ENCODE peak calls at places on chromosomes 4 and X, in eight cellular contexts. One of them, this sample, is unnamed.

GRCh38 chr4:40844261-40844660 is 94.5 kb downstream of the NSUN7 start:
- DNase-seq in amniotic stem cell: no peak
- DNase-seq in midbrain: no peak
- DNase-seq in GM23248: no peak
- DNase-seq in progenitor cell of endocrine pancreas: no peak
- DNase-seq in NCI-H526 treated with DMSO at 0.1 percent for 48 hours: peak; percentile 22
- DNase-seq in activated naive CD4-positive, alpha-beta T cell: no peak
- DNase-seq in fibroblast of pulmonary artery: no peak
- DNase-seq in this sample: no peak

GRCh38 chrX:38175140-38175539 is 45.5 kb downstream of the SRPX start:
- DNase-seq in amniotic stem cell: no peak
- DNase-seq in activated naive CD4-positive, alpha-beta T cell: no peak
- DNase-seq in GM23248: peak; percentile 21
- DNase-seq in fibroblast of pulmonary artery: no peak
- DNase-seq in progenitor cell of endocrine pancreas: peak; percentile 18
- DNase-seq in midbrain: no peak
- DNase-seq in NCI-H526 treated with DMSO at 0.1 percent for 48 hours: peak; percentile 18
- DNase-seq in this sample: peak; percentile 34

GRCh38 chrX:148574247-148574973 is 74.0 kb downstream of the AFF2 start:
- DNase-seq in fibroblast of pulmonary artery: no peak
- DNase-seq in amniotic stem cell: no peak
- DNase-seq in midbrain: no peak
- DNase-seq in progenitor cell of endocrine pancreas: no peak
- DNase-seq in GM23248: peak; percentile 22
- DNase-seq in NCI-H526 treated with DMSO at 0.1 percent for 48 hours: no peak
- DNase-seq in activated naive CD4-positive, alpha-beta T cell: no peak
- DNase-seq in this sample: no peak

GRCh38 chrX:23381688-23382087 is 47.0 kb downstream of the PTCHD1 start:
- DNase-seq in NCI-H526 treated with DMSO at 0.1 percent for 48 hours: no peak
- DNase-seq in fibroblast of pulmonary artery: no peak
- DNase-seq in activated naive CD4-positive, alpha-beta T cell: no peak
- DNase-seq in midbrain: no peak
- DNase-seq in progenitor cell of endocrine pancreas: no peak
- DNase-seq in amniotic stem cell: no peak
- DNase-seq in GM23248: no peak
- DNase-seq in this sample: no peak

GRCh38 chrX:11381464-11381863 is 88.3 kb downstream of the AMELX start:
- DNase-seq in fibroblast of pulmonary artery: peak; percentile 73
- DNase-seq in NCI-H526 treated with DMSO at 0.1 percent for 48 hours: peak; percentile 34
- DNase-seq in GM23248: peak; percentile 60
- DNase-seq in activated naive CD4-positive, alpha-beta T cell: no peak
- DNase-seq in amniotic stem cell: no peak
- DNase-seq in midbrain: peak; percentile 27
- DNase-seq in progenitor cell of endocrine pancreas: no peak
- DNase-seq in this sample: peak; percentile 65

GRCh38 chr4:146222313-146222712 is 8.0 kb downstream of the REELD1 start:
- DNase-seq in amniotic stem cell: no peak
- DNase-seq in NCI-H526 treated with DMSO at 0.1 percent for 48 hours: no peak
- DNase-seq in midbrain: no peak
- DNase-seq in activated naive CD4-positive, alpha-beta T cell: no peak
- DNase-seq in GM23248: peak; percentile 39
- DNase-seq in progenitor cell of endocrine pancreas: no peak
- DNase-seq in fibroblast of pulmonary artery: peak; percentile 61
- DNase-seq in this sample: peak; percentile 78

GRCh38 chr4:46506876-46507275 is 116.9 kb upstream of the GABRA2 start:
- DNase-seq in activated naive CD4-positive, alpha-beta T cell: no peak
- DNase-seq in midbrain: no peak
- DNase-seq in NCI-H526 treated with DMSO at 0.1 percent for 48 hours: no peak
- DNase-seq in amniotic stem cell: no peak
- DNase-seq in fibroblast of pulmonary artery: peak; percentile 17
- DNase-seq in GM23248: peak; percentile 12
- DNase-seq in progenitor cell of endocrine pancreas: no peak
- DNase-seq in this sample: no peak

GRCh38 chrX:108138814-108139213 is 47.2 kb downstream of the ATG4A start:
- DNase-seq in NCI-H526 treated with DMSO at 0.1 percent for 48 hours: no peak
- DNase-seq in GM23248: no peak
- DNase-seq in fibroblast of pulmonary artery: no peak
- DNase-seq in progenitor cell of endocrine pancreas: no peak
- DNase-seq in activated naive CD4-positive, alpha-beta T cell: no peak
- DNase-seq in midbrain: no peak
- DNase-seq in amniotic stem cell: no peak
- DNase-seq in this sample: no peak

GRCh38 chrX:139967300-139967699 is 2.0 kb upstream of the CXorf66 start:
- DNase-seq in fibroblast of pulmonary artery: peak; percentile 3
- DNase-seq in activated naive CD4-positive, alpha-beta T cell: no peak
- DNase-seq in amniotic stem cell: no peak
- DNase-seq in NCI-H526 treated with DMSO at 0.1 percent for 48 hours: no peak
- DNase-seq in midbrain: no peak
- DNase-seq in GM23248: peak; percentile 28
- DNase-seq in progenitor cell of endocrine pancreas: no peak
- DNase-seq in this sample: peak; percentile 15

GRCh38 chr4:139664442-139664841 is 1.2 kb upstream of the MGST2 start:
- DNase-seq in NCI-H526 treated with DMSO at 0.1 percent for 48 hours: no peak
- DNase-seq in GM23248: no peak
- DNase-seq in progenitor cell of endocrine pancreas: no peak
- DNase-seq in activated naive CD4-positive, alpha-beta T cell: no peak
- DNase-seq in fibroblast of pulmonary artery: no peak
- DNase-seq in midbrain: no peak
- DNase-seq in amniotic stem cell: no peak
- DNase-seq in this sample: no peak

GRCh38 chrX:86171366-86171765 is 23.1 kb downstream of the DACH2 start:
- DNase-seq in activated naive CD4-positive, alpha-beta T cell: no peak
- DNase-seq in amniotic stem cell: no peak
- DNase-seq in fibroblast of pulmonary artery: peak; percentile 6
- DNase-seq in GM23248: peak; percentile 53
- DNase-seq in midbrain: no peak
- DNase-seq in NCI-H526 treated with DMSO at 0.1 percent for 48 hours: peak; percentile 1
- DNase-seq in progenitor cell of endocrine pancreas: no peak
- DNase-seq in this sample: peak; percentile 23

GRCh38 chr4:88219099-88219498 is 60.7 kb upstream of the ABCG2 start:
- DNase-seq in amniotic stem cell: peak; percentile 3
- DNase-seq in GM23248: peak; percentile 76
- DNase-seq in midbrain: peak; percentile 70
- DNase-seq in progenitor cell of endocrine pancreas: no peak
- DNase-seq in NCI-H526 treated with DMSO at 0.1 percent for 48 hours: peak; percentile 25
- DNase-seq in fibroblast of pulmonary artery: peak; percentile 79
- DNase-seq in activated naive CD4-positive, alpha-beta T cell: no peak
- DNase-seq in this sample: peak; percentile 57

GRCh38 chr4:183355405-183355804 is 33.2 kb upstream of the CLDN24 start:
- DNase-seq in amniotic stem cell: no peak
- DNase-seq in midbrain: no peak
- DNase-seq in progenitor cell of endocrine pancreas: no peak
- DNase-seq in activated naive CD4-positive, alpha-beta T cell: no peak
- DNase-seq in GM23248: peak; percentile 71
- DNase-seq in fibroblast of pulmonary artery: peak; percentile 77
- DNase-seq in NCI-H526 treated with DMSO at 0.1 percent for 48 hours: no peak
- DNase-seq in this sample: peak; percentile 82

GRCh38 chr4:100913685-100914084 is 395.9 kb upstream of the EMCN start:
- DNase-seq in progenitor cell of endocrine pancreas: no peak
- DNase-seq in midbrain: no peak
- DNase-seq in NCI-H526 treated with DMSO at 0.1 percent for 48 hours: peak; percentile 61
- DNase-seq in activated naive CD4-positive, alpha-beta T cell: no peak
- DNase-seq in GM23248: no peak
- DNase-seq in fibroblast of pulmonary artery: no peak
- DNase-seq in amniotic stem cell: no peak
- DNase-seq in this sample: no peak

GRCh38 chr4:69934150-69934549 is 3.3 kb downstream of the CSN1S1 start:
- DNase-seq in amniotic stem cell: no peak
- DNase-seq in GM23248: no peak
- DNase-seq in fibroblast of pulmonary artery: no peak
- DNase-seq in progenitor cell of endocrine pancreas: no peak
- DNase-seq in midbrain: no peak
- DNase-seq in activated naive CD4-positive, alpha-beta T cell: no peak
- DNase-seq in NCI-H526 treated with DMSO at 0.1 percent for 48 hours: no peak
- DNase-seq in this sample: no peak

GRCh38 chrX:66191563-66191962 is 27.5 kb downstream of the HEPH start:
- DNase-seq in NCI-H526 treated with DMSO at 0.1 percent for 48 hours: no peak
- DNase-seq in GM23248: no peak
- DNase-seq in activated naive CD4-positive, alpha-beta T cell: no peak
- DNase-seq in progenitor cell of endocrine pancreas: no peak
- DNase-seq in midbrain: no peak
- DNase-seq in amniotic stem cell: no peak
- DNase-seq in fibroblast of pulmonary artery: no peak
- DNase-seq in this sample: no peak

GRCh38 chr4:2798399-2799301 is 5.8 kb downstream of the SH3BP2 start:
- DNase-seq in activated naive CD4-positive, alpha-beta T cell: no peak
- DNase-seq in NCI-H526 treated with DMSO at 0.1 percent for 48 hours: no peak
- DNase-seq in progenitor cell of endocrine pancreas: no peak
- DNase-seq in midbrain: no peak
- DNase-seq in fibroblast of pulmonary artery: peak; percentile 60
- DNase-seq in amniotic stem cell: no peak
- DNase-seq in GM23248: no peak
- DNase-seq in this sample: no peak

GRCh38 chr4:83947111-83947510 is 411.2 kb downstream of the GPAT3 start:
- DNase-seq in midbrain: no peak
- DNase-seq in progenitor cell of endocrine pancreas: no peak
- DNase-seq in NCI-H526 treated with DMSO at 0.1 percent for 48 hours: no peak
- DNase-seq in GM23248: no peak
- DNase-seq in fibroblast of pulmonary artery: no peak
- DNase-seq in amniotic stem cell: no peak
- DNase-seq in activated naive CD4-positive, alpha-beta T cell: no peak
- DNase-seq in this sample: no peak

GRCh38 chrX:143466130-143466529 is 51.1 kb downstream of the SPANXN3 start:
- DNase-seq in GM23248: no peak
- DNase-seq in amniotic stem cell: no peak
- DNase-seq in midbrain: no peak
- DNase-seq in fibroblast of pulmonary artery: no peak
- DNase-seq in activated naive CD4-positive, alpha-beta T cell: no peak
- DNase-seq in progenitor cell of endocrine pancreas: no peak
- DNase-seq in NCI-H526 treated with DMSO at 0.1 percent for 48 hours: no peak
- DNase-seq in this sample: no peak

GRCh38 chr4:78322032-78322431 is 229.5 kb upstream of the ANXA3 start:
- DNase-seq in fibroblast of pulmonary artery: no peak
- DNase-seq in NCI-H526 treated with DMSO at 0.1 percent for 48 hours: no peak
- DNase-seq in amniotic stem cell: no peak
- DNase-seq in activated naive CD4-positive, alpha-beta T cell: no peak
- DNase-seq in progenitor cell of endocrine pancreas: no peak
- DNase-seq in GM23248: no peak
- DNase-seq in midbrain: no peak
- DNase-seq in this sample: no peak

GRCh38 chr4:82784615-82785247 is 13.9 kb downstream of the SCD5 start:
- DNase-seq in fibroblast of pulmonary artery: peak; percentile 74
- DNase-seq in NCI-H526 treated with DMSO at 0.1 percent for 48 hours: no peak
- DNase-seq in progenitor cell of endocrine pancreas: no peak
- DNase-seq in midbrain: no peak
- DNase-seq in activated naive CD4-positive, alpha-beta T cell: no peak
- DNase-seq in amniotic stem cell: no peak
- DNase-seq in GM23248: peak; percentile 87
- DNase-seq in this sample: peak; percentile 87

GRCh38 chrX:138928737-138929459 is 217.4 kb upstream of the FGF13 start:
- DNase-seq in GM23248: no peak
- DNase-seq in activated naive CD4-positive, alpha-beta T cell: no peak
- DNase-seq in fibroblast of pulmonary artery: no peak
- DNase-seq in midbrain: no peak
- DNase-seq in NCI-H526 treated with DMSO at 0.1 percent for 48 hours: no peak
- DNase-seq in progenitor cell of endocrine pancreas: no peak
- DNase-seq in amniotic stem cell: no peak
- DNase-seq in this sample: no peak

GRCh38 chr4:109385260-109385659 is 48.4 kb upstream of the SEC24B start:
- DNase-seq in fibroblast of pulmonary artery: no peak
- DNase-seq in amniotic stem cell: no peak
- DNase-seq in NCI-H526 treated with DMSO at 0.1 percent for 48 hours: no peak
- DNase-seq in GM23248: no peak
- DNase-seq in midbrain: no peak
- DNase-seq in activated naive CD4-positive, alpha-beta T cell: no peak
- DNase-seq in progenitor cell of endocrine pancreas: no peak
- DNase-seq in this sample: no peak

GRCh38 chr4:2799444-2799911 is 6.6 kb downstream of the SH3BP2 start:
- DNase-seq in activated naive CD4-positive, alpha-beta T cell: no peak
- DNase-seq in GM23248: no peak
- DNase-seq in midbrain: no peak
- DNase-seq in amniotic stem cell: no peak
- DNase-seq in NCI-H526 treated with DMSO at 0.1 percent for 48 hours: no peak
- DNase-seq in progenitor cell of endocrine pancreas: no peak
- DNase-seq in fibroblast of pulmonary artery: no peak
- DNase-seq in this sample: no peak

GRCh38 chr4:128528793-128529553 is 241.4 kb upstream of the PGRMC2 start:
- DNase-seq in activated naive CD4-positive, alpha-beta T cell: no peak
- DNase-seq in NCI-H526 treated with DMSO at 0.1 percent for 48 hours: no peak
- DNase-seq in fibroblast of pulmonary artery: peak; percentile 97
- DNase-seq in progenitor cell of endocrine pancreas: no peak
- DNase-seq in GM23248: peak; percentile 98
- DNase-seq in amniotic stem cell: peak; percentile 91
- DNase-seq in midbrain: no peak
- DNase-seq in this sample: peak; percentile 100

GRCh38 chr4:26105815-26106699 is 192.0 kb downstream of the SMIM20 start:
- DNase-seq in progenitor cell of endocrine pancreas: no peak
- DNase-seq in activated naive CD4-positive, alpha-beta T cell: no peak
- DNase-seq in amniotic stem cell: no peak
- DNase-seq in midbrain: no peak
- DNase-seq in GM23248: peak; percentile 71
- DNase-seq in NCI-H526 treated with DMSO at 0.1 percent for 48 hours: no peak
- DNase-seq in fibroblast of pulmonary artery: peak; percentile 60
- DNase-seq in this sample: peak; percentile 72

GRCh38 chrX:129932137-129932791 is 26.3 kb downstream of the UTP14A start:
- DNase-seq in progenitor cell of endocrine pancreas: peak; percentile 55
- DNase-seq in activated naive CD4-positive, alpha-beta T cell: peak; percentile 75
- DNase-seq in amniotic stem cell: peak; percentile 55
- DNase-seq in fibroblast of pulmonary artery: peak; percentile 88
- DNase-seq in NCI-H526 treated with DMSO at 0.1 percent for 48 hours: peak; percentile 55
- DNase-seq in GM23248: peak; percentile 82
- DNase-seq in midbrain: peak; percentile 78
- DNase-seq in this sample: peak; percentile 91